ENCODE peak calls at places on chromosomes 4 and X, in ten cellular contexts. N, J, D, O, M, W, R, Y, I and U are unnamed samples.

GRCh38 chr4:159979351-159979750 is 876.5 kb downstream of the RAPGEF2 start:
- DNase-seq in Y (no peak), O (no peak), J (no peak), I (no peak), N (no peak), D (no peak), W (no peak), M (no peak), R (no peak), U (no peak)

GRCh38 chr4:62431513-62431912 is 1231.4 kb downstream of the ADGRL3 start:
- DNase-seq in Y (no peak), I (no peak), J (no peak), M (no peak), O (no peak), R (no peak), D (no peak), N (no peak), W (no peak), U (no peak)

GRCh38 chrX:16445166-16445752 is 204.7 kb upstream of the S100G start:
- DNase-seq in Y (peak; percentile 13), J (peak; percentile 3), R (peak; percentile 31), N (no peak), O (peak; percentile 13), W (peak; percentile 66), M (no peak), I (no peak), D (peak; percentile 60), U (no peak)

GRCh38 chr4:13906727-13907126 is 279.2 kb upstream of the BOD1L1 start:
- DNase-seq in M (no peak), W (no peak), Y (no peak), J (no peak), N (no peak), O (no peak), R (no peak), D (no peak), I (no peak), U (no peak)

GRCh38 chr4:31235961-31236360 is 515.8 kb downstream of the PCDH7 start:
- DNase-seq in N (no peak), R (no peak), O (no peak), Y (no peak), J (no peak), W (no peak), I (no peak), M (no peak), D (no peak), U (peak; percentile 6)

GRCh38 chrX:148741441-148741840 is 241.0 kb downstream of the AFF2 start:
- DNase-seq in D (peak; percentile 8), O (no peak), M (no peak), J (no peak), W (no peak), I (no peak), R (peak; percentile 8), Y (no peak), N (no peak), U (no peak)

GRCh38 chr4:181150173-181150572 is 1093.0 kb upstream of the TENM3 start:
- DNase-seq in Y (no peak), N (no peak), I (no peak), J (no peak), D (no peak), W (no peak), M (no peak), O (no peak), R (no peak), U (no peak)

GRCh38 chr4:145177906-145178538 is 2.4 kb downstream of the OTUD4 start:
- DNase-seq in N (no peak), R (peak; percentile 34), J (no peak), O (no peak), M (no peak), D (peak; percentile 25), I (no peak), Y (no peak), W (peak; percentile 39), U (no peak)

GRCh38 chrX:69538321-69538876 is 34.3 kb downstream of the NALF2 start:
- DNase-seq in W (peak; percentile 77), N (peak; percentile 73), R (peak; percentile 79), M (peak; percentile 31), D (peak; percentile 75), I (no peak), Y (peak; percentile 59), J (peak; percentile 29), O (peak; percentile 17), U (peak; percentile 55)

GRCh38 chr4:120853101-120853940 is 69.2 kb downstream of the PRDM5 start:
- DNase-seq in W (peak; percentile 52), Y (no peak), I (no peak), J (no peak), R (no peak), D (no peak), M (no peak), N (no peak), O (no peak), U (no peak)